ENCODE peak calls at places on chromosomes 16 and 17, in five cellular contexts. N is neuronal stem cell, Z is H1, Y is mesendoderm, G is H9. H is an unnamed sample.

GRCh38 chr16:21205303-21205702 is 6.1 kb downstream of the ZP2 start:
- DNase-seq in Z (no peak), N (no peak), G (no peak), Y (no peak), H (no peak)

GRCh38 chr16:78669994-78670393 is 570.5 kb downstream of the WWOX start:
- DNase-seq in Z (no peak), N (no peak), G (no peak), Y (no peak), H (no peak)

GRCh38 chr17:17749921-17750320 is 68.7 kb downstream of the RAI1 start:
- DNase-seq in G (peak), Y (peak), N (peak), Z (peak), H (peak)

GRCh38 chr17:79658811-79659207 is 48.0 kb upstream of the RBFOX3 start:
- DNase-seq in Y (peak), G (peak), Z (peak), N (peak), H (peak)

GRCh38 chr17:42282478-42283080 is 5.7 kb upstream of the STAT5A start:
- DNase-seq in Y (peak), N (no peak), G (peak), Z (no peak), H (no peak)

GRCh38 chr16:89600956-89601355 is 12.5 kb upstream of the DPEP1 start:
- DNase-seq in N (no peak), Y (no peak), Z (no peak), G (no peak), H (peak)

GRCh38 chr16:28205974-28206373 is 5.8 kb downstream of the XPO6 start:
- DNase-seq in Y (no peak), G (no peak), Z (no peak), N (no peak), H (no peak)

GRCh38 chr17:51372345-51373004 is 112.1 kb downstream of the UTP18 start:
- DNase-seq in Y (peak), Z (no peak), G (peak), N (no peak), H (peak)

GRCh38 chr16:64088838-64089237 is 1033.0 kb downstream of the CDH11 start:
- DNase-seq in Z (no peak), Y (no peak), G (no peak), N (no peak), H (no peak)

GRCh38 chr17:65667656-65668055 is 106.2 kb upstream of the AXIN2 start:
- DNase-seq in Z (no peak), N (no peak), G (no peak), Y (no peak), H (no peak)

GRCh38 chr17:74089869-74090464 is 113.5 kb upstream of the RPL38 start:
- DNase-seq in N (peak), Y (peak), Z (peak), G (peak), H (peak)

GRCh38 chr17:66950886-66951604 is 13.5 kb upstream of the CACNG4 start:
- DNase-seq in G (no peak), Y (peak), N (no peak), Z (no peak), H (no peak)
- H3K18ac ChIP-seq in G (peak), Y (no peak), N (peak), Z (peak), H (no peak)

DNA sequence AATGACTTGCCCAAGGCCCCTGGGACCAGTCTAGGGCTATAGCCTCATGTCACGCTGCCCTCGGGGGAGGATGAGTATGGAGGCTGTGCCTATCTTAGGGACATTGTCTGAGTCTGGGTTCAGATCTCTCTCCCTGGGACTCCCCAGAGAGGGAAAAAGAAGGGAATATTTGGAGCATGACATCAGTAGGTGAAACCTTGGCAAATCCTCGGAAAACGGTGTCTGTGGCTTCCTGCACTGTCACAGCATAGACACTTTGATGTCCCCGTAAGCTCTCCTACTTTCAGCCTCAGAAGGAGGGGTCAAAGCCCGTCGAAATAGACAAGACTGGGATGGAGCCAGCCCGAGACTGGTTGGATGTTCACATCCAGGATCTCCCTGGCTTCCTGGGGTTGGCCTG is 11.3 kb downstream of the MEOX1 start:
- DNase-seq in Y (peak), Z (no peak), G (no peak), N (no peak), H (no peak)
- H3K18ac ChIP-seq in Y (no peak), Z (no peak), G (no peak), N (no peak), H (no peak)

GRCh38 chr16:30657866-30658730 is at the start of gene FBRS:
- DNase-seq in G (peak), Y (peak), Z (peak), N (peak), H (peak)

GRCh38 chr16:30658731-30659506 is 688 bp downstream of the FBRS start:
- DNase-seq in Z (peak), Y (peak), G (no peak), N (peak), H (peak)

GRCh38 chr16:30656974-30657865 is 1.0 kb upstream of the FBRS start:
- DNase-seq in Z (no peak), G (no peak), N (no peak), Y (no peak), H (peak)

GRCh38 chr16:30660424-30661251 is 2.4 kb downstream of the FBRS start:
- DNase-seq in N (no peak), G (no peak), Z (no peak), Y (no peak), H (peak)

DNA sequence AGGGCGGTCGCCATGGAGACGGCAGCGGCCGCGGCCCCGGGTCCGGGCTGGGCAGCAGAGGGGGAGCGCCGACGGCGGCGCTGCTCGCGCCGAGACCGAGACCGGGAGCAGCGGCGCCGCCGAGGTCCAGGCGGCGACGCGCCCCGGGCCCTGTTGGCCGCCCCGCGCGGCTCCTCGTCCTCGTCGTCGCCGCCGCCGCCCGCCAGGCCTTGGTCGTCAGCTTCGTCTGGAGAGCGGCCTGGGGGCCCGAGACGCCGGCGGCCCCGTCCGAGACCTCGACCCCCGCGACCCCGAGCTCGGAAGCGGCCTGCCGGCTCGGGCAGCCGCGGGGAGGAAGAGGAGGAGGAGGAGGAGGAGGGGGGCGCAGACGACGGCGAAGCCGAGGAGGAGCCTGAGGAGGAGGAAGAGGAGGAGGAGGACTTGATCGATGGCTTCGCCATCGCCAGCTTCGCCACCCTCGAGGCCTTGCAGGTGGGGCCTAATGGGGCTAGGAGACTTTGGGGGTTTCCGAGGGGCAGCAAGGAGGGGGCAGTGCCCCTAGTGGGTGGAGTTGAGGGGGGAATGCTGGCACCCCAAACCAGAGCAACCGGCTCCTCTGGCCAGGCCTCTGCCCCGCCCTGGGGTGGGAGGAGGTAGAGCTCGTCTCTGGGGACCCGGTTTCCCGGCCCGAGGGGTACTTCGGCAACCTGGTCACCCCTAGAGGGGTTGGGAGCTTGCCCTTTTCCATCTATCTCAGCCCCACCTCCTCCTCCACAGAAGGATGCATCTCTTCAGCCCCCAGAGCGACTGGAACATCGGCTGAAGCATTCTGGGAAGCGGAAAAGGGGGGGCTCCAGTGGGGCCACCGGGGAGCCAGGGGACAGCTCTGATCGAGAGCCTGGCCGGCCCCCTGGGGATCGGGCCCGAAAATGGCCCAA is 1.5 kb downstream of the FBRS start:
- DNase-seq in Y (peak), N (no peak), Z (no peak), G (no peak), H (peak)
- H3K18ac ChIP-seq in Y (peak), N (peak), Z (no peak), G (no peak), H (peak)

GRCh38 chr16:24820522-24820921 is 25.2 kb upstream of the SLC5A11 start:
- DNase-seq in Z (no peak), G (no peak), N (no peak), Y (no peak), H (peak)

GRCh38 chr16:24822542-24822941 is 23.2 kb upstream of the SLC5A11 start:
- DNase-seq in Z (no peak), G (no peak), N (no peak), Y (no peak), H (no peak)

GRCh38 chr16:24825696-24826095 is 20.1 kb upstream of the SLC5A11 start:
- DNase-seq in Z (no peak), G (no peak), N (no peak), Y (no peak), H (no peak)

GRCh38 chr16:24821129-24821528 is 24.6 kb upstream of the SLC5A11 start:
- DNase-seq in N (no peak), Z (no peak), Y (no peak), G (no peak), H (no peak)

DNA sequence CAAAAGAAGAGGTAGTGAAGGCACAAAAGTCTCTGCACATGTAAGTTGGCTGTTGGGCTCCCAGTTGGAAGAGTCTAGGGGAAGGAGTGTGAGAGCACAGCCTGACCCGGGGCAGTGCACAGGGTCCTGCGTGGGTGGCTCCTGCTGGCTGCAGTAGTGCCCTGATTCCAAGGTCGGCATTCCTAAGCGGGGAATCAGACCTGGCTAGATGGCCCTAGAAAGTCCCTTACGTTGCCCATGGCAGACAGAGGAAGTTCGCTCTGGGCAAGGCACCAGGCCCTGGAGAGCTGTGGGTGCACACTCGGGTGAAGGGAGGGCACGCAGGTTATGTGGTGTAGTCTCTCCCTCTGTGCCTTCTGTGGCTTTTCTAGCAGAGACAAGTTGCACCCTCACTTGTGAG is 22.8 kb upstream of the SLC5A11 start:
- DNase-seq in Y (no peak), Z (no peak), G (no peak), N (no peak), H (no peak)
- H3K18ac ChIP-seq in Y (no peak), Z (no peak), G (no peak), N (no peak), H (no peak)

GRCh38 chr17:76675648-76676047 is 32.1 kb upstream of the ST6GALNAC1 start:
- DNase-seq in G (no peak), Y (no peak), Z (no peak), N (no peak), H (no peak)
- H3K18ac ChIP-seq in G (no peak), Y (no peak), Z (no peak), N (no peak), H (no peak)

DNA sequence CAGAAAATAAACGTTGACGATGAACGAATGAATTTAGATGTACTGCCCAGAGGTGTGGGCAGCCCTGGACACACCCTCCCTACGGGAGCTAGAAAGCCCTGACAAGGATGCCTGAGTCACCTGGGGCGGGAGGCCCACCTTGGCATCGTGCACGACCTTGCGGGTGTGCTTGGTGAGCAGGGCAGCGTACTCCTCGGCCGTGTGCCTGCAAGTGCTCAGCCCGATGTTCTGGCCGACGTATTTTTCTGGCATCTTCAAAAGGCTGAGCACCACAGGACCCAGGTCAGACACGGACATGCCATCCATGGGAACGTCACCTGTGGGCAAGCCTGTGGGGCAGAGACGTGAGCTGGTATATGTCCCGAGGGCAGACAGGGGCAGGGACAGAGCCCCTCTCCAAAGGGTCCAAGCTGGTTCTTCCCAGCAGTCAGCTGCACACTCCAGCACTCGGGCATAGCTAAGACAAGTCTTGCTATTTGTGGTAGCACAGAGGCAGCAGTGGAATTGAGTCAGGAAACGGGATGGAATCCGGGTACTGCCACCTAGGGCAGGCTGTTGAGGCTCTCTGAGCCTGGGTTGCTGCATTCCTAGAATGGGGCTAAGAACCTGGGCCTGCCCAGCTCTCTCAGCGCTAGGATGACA is 10.8 kb downstream of the NMRAL1 start:
- DNase-seq in N (no peak), G (no peak), Y (no peak), Z (no peak), H (no peak)
- H3K18ac ChIP-seq in N (no peak), G (no peak), Y (no peak), Z (no peak), H (no peak)

GRCh38 chr17:43367588-43368242 is 31.1 kb upstream of the ARL4D start:
- DNase-seq in Z (peak), Y (peak), N (peak), G (peak), H (peak)
- H3K18ac ChIP-seq in Z (peak), Y (peak), N (peak), G (peak), H (no peak)

H was measured in mesenchymal stem cell.